ENCODE peak calls at places on chromosome 1, in nine cellular contexts. V, L, X, H, R, Y, D, C and W are unnamed samples.

GRCh38 chr1:176033879-176034278 is 173.2 kb downstream of the COP1 start:
- DNase-seq in V (no peak), L (no peak), X (no peak), H (no peak), R (no peak), Y (peak; percentile 64), D (no peak), C (no peak), W (no peak)

GRCh38 chr1:92599184-92599583 is 112.5 kb upstream of the GFI1 start:
- DNase-seq in V (no peak), L (no peak), X (no peak), H (no peak), R (no peak), Y (peak; percentile 24), D (peak; percentile 27), C (no peak), W (peak; percentile 22)

GRCh38 chr1:44632511-44633072 is 41.7 kb downstream of the TMEM53 start:
- DNase-seq in V (no peak), L (no peak), X (no peak), H (no peak), R (no peak), Y (no peak), D (no peak), C (no peak), W (peak; percentile 86)

GRCh38 chr1:116832932-116833578 is 76.7 kb upstream of the PTGFRN start:
- DNase-seq in V (no peak), L (no peak), X (no peak), H (no peak), R (no peak), Y (no peak), D (no peak), C (no peak), W (no peak)

GRCh38 chr1:53108646-53109580 is 33.5 kb downstream of the SLC1A7 start:
- DNase-seq in V (no peak), L (no peak), X (no peak), H (no peak), R (no peak), Y (no peak), D (no peak), C (no peak), W (no peak)

GRCh38 chr1:173937062-173937461 is 19.9 kb upstream of the SERPINC1 start:
- DNase-seq in V (no peak), L (no peak), X (no peak), H (no peak), R (no peak), Y (no peak), D (no peak), C (no peak), W (no peak)

GRCh38 chr1:110211503-110212164 is 1.5 kb downstream of the KCNC4 start:
- DNase-seq in V (no peak), L (no peak), X (no peak), H (no peak), R (peak; percentile 88), Y (peak; percentile 16), D (no peak), C (no peak), W (peak; percentile 10)

GRCh38 chr1:2481885-2482284 is 5.8 kb downstream of the PLCH2 start:
- DNase-seq in V (no peak), L (no peak), X (no peak), H (no peak), R (no peak), Y (no peak), D (no peak), C (no peak), W (no peak)

GRCh38 chr1:1622578-1623094 is 7.3 kb downstream of the MIB2 start:
- DNase-seq in V (no peak), L (peak; percentile 51), X (no peak), H (no peak), R (peak; percentile 74), Y (no peak), D (no peak), C (no peak), W (no peak)

GRCh38 chr1:5525597-5526384 is 466.4 kb downstream of the NPHP4 start:
- DNase-seq in V (no peak), L (no peak), X (no peak), H (no peak), R (peak; percentile 56), Y (no peak), D (no peak), C (no peak), W (no peak)

GRCh38 chr1:165174485-165174884 is 182.0 kb downstream of the LMX1A start:
- DNase-seq in V (no peak), L (no peak), X (no peak), H (no peak), R (no peak), Y (no peak), D (no peak), C (no peak), W (no peak)

GRCh38 chr1:149846600-149847466 is 52.5 kb upstream of the BOLA1 start:
- DNase-seq in V (no peak), L (no peak), X (no peak), H (no peak), R (no peak), Y (no peak), D (no peak), C (no peak), W (no peak)
- TF ChIP-seq POLR2A in V (no peak), L (no peak), X (no peak), H (no peak), R (no peak), Y (no peak), D (no peak), C (no peak), W (peak; percentile 31)

GRCh38 chr1:147673401-147673800 is 3.1 kb upstream of the ACP6 start:
- DNase-seq in V (no peak), L (no peak), X (no peak), H (no peak), R (no peak), Y (no peak), D (no peak), C (no peak), W (no peak)

GRCh38 chr1:147673816-147674215 is 3.5 kb upstream of the ACP6 start:
- DNase-seq in V (no peak), L (no peak), X (no peak), H (no peak), R (no peak), Y (no peak), D (no peak), C (no peak), W (no peak)

GRCh38 chr1:147669475-147670318 is 627 bp downstream of the ACP6 start:
- DNase-seq in V (peak; percentile 50), L (peak; percentile 75), X (peak; percentile 40), H (peak; percentile 39), R (peak; percentile 90), Y (peak; percentile 60), D (peak; percentile 62), C (peak; percentile 73), W (peak; percentile 50)

GRCh38 chr1:147665521-147665920 is 4.8 kb downstream of the ACP6 start:
- DNase-seq in V (no peak), L (no peak), X (no peak), H (no peak), R (no peak), Y (no peak), D (peak; percentile 20), C (no peak), W (no peak)

GRCh38 chr1:147670319-147671003 is at the start of gene ACP6:
- DNase-seq in V (peak; percentile 95), L (peak; percentile 96), X (peak; percentile 93), H (peak; percentile 93), R (peak; percentile 98), Y (peak; percentile 97), D (peak; percentile 95), C (peak; percentile 96), W (peak; percentile 85)
- TF ChIP-seq POLR2A in V (peak; percentile 56), L (peak; percentile 62), X (peak; percentile 36), H (peak; percentile 31), R (no peak), Y (peak; percentile 45), D (peak; percentile 71), C (peak; percentile 51), W (no peak)

GRCh38 chr1:220217383-220217988 is 54.8 kb downstream of the RAB3GAP2 start:
- DNase-seq in V (no peak), L (no peak), X (no peak), H (no peak), R (no peak), Y (peak; percentile 29), D (peak; percentile 15), C (no peak), W (peak; percentile 13)
- TF ChIP-seq POLR2A in V (no peak), L (no peak), X (no peak), H (no peak), R (no peak), Y (no peak), D (no peak), C (no peak), W (no peak)

GRCh38 chr1:150976879-150977694 is 2.5 kb upstream of the CERS2 start:
- DNase-seq in V (peak; percentile 63), L (peak; percentile 92), X (peak; percentile 100), H (no peak), R (peak; percentile 97), Y (peak; percentile 80), D (peak; percentile 94), C (peak; percentile 92), W (peak; percentile 90)

GRCh38 chr1:150976401-150976821 is 1.8 kb upstream of the CERS2 start:
- DNase-seq in V (no peak), L (no peak), X (no peak), H (no peak), R (no peak), Y (no peak), D (no peak), C (no peak), W (no peak)

GRCh38 chr1:150973258-150973825 is 1.3 kb downstream of the CERS2 start:
- DNase-seq in V (peak; percentile 28), L (no peak), X (no peak), H (peak; percentile 25), R (peak; percentile 86), Y (no peak), D (no peak), C (no peak), W (peak; percentile 70)

GRCh38 chr1:150973826-150974579 is 632 bp downstream of the CERS2 start:
- DNase-seq in V (peak; percentile 37), L (peak; percentile 81), X (no peak), H (peak; percentile 48), R (peak; percentile 90), Y (peak; percentile 47), D (no peak), C (no peak), W (peak; percentile 60)

GRCh38 chr1:150974580-150975478 is at the start of gene CERS2:
- DNase-seq in V (peak; percentile 84), L (peak; percentile 92), X (peak; percentile 90), H (peak; percentile 80), R (peak; percentile 97), Y (peak; percentile 80), D (peak; percentile 62), C (peak; percentile 91), W (peak; percentile 85)
- TF ChIP-seq POLR2A in V (peak; percentile 54), L (no peak), X (peak; percentile 75), H (peak; percentile 13), R (no peak), Y (no peak), D (peak; percentile 52), C (no peak), W (no peak)

DNA sequence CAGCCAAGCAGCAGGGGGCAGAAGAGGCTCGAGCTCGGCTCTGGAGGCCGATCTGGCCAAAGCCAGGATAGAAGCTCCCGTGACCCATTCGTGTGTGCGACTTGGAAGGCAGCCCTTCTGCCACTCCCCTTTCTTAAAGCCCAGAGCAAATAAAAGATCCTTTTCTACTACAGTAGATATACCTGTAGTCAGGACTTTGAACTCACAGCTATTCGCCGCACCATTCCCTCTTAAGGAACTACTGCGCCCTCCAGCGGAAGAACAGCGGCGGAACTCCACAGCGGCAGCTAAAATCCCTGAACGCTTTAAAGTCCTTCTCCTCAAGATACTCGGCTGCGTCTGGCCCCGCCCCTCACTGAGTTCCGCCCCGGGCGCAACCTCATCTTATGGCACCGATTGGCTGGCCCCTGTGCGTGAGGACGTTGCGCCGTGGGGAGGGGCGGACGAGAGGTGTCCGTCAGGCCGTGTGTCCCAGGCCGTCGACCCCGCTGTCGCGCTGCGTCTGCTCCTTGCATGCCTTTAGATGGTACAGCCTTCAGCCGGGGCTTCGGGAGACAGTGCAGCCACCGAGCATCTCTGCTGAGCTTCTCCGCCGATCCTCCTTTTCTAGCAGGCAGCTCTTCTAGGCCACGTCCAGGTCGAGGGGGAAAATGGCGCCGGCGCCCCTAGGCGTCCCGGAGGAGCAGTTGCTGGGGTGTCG is at the start of gene LRIG2:
- DNase-seq in V (peak; percentile 98), L (peak; percentile 98), X (peak; percentile 88), H (peak; percentile 97), R (peak; percentile 99), Y (peak; percentile 98), D (peak; percentile 97), C (peak; percentile 99), W (peak; percentile 98)
- TF ChIP-seq POLR2A in V (peak; percentile 13), L (peak; percentile 85), X (peak; percentile 99), H (peak; percentile 73), R (peak; percentile 7), Y (peak; percentile 96), D (peak; percentile 95), C (peak; percentile 96), W (peak; percentile 96)